ENCODE peak calls at places on chromosome 16, in six cellular contexts. One of them, this sample, is unnamed.

GRCh38 chr16:29994613-29995329 is 646 bp downstream of the HIRIP3 start:
- DNase-seq in cardiac muscle cell: peak
- DNase-seq in activated effector memory CD4-positive, alpha-beta T cell treated with anti-CD3 and anti-CD28 coated beads, Interleukin-2, amount 50 U/mL, for 16 hours: peak
- DNase-seq in transverse colon: peak
- DNase-seq in cardiac fibroblast: peak
- DNase-seq in NCI-H1092: no peak
- DNase-seq in this sample: peak

GRCh38 chr16:22375117-22375962 is 921 bp upstream of the CDR2 start:
- DNase-seq in cardiac muscle cell: no peak
- DNase-seq in activated effector memory CD4-positive, alpha-beta T cell treated with anti-CD3 and anti-CD28 coated beads, Interleukin-2, amount 50 U/mL, for 16 hours: no peak
- DNase-seq in transverse colon: no peak
- DNase-seq in cardiac fibroblast: no peak
- DNase-seq in NCI-H1092: peak
- DNase-seq in this sample: no peak

GRCh38 chr16:56664506-56664905 is 3.4 kb downstream of the MT1G start:
- DNase-seq in cardiac muscle cell: no peak
- DNase-seq in activated effector memory CD4-positive, alpha-beta T cell treated with anti-CD3 and anti-CD28 coated beads, Interleukin-2, amount 50 U/mL, for 16 hours: no peak
- DNase-seq in transverse colon: no peak
- DNase-seq in cardiac fibroblast: no peak
- DNase-seq in NCI-H1092: no peak
- DNase-seq in this sample: no peak

GRCh38 chr16:23137818-23138217 is 11.4 kb downstream of the USP31 start:
- DNase-seq in cardiac muscle cell: no peak
- DNase-seq in activated effector memory CD4-positive, alpha-beta T cell treated with anti-CD3 and anti-CD28 coated beads, Interleukin-2, amount 50 U/mL, for 16 hours: no peak
- DNase-seq in transverse colon: no peak
- DNase-seq in cardiac fibroblast: no peak
- DNase-seq in NCI-H1092: no peak
- DNase-seq in this sample: no peak

GRCh38 chr16:9136596-9136995 is 45.2 kb downstream of the HAPSTR1 start:
- DNase-seq in cardiac muscle cell: no peak
- DNase-seq in activated effector memory CD4-positive, alpha-beta T cell treated with anti-CD3 and anti-CD28 coated beads, Interleukin-2, amount 50 U/mL, for 16 hours: peak
- DNase-seq in transverse colon: peak
- DNase-seq in cardiac fibroblast: no peak
- DNase-seq in NCI-H1092: no peak
- DNase-seq in this sample: no peak

GRCh38 chr16:81505011-81505660 is 60.5 kb downstream of the CMIP start:
- DNase-seq in cardiac muscle cell: no peak
- DNase-seq in activated effector memory CD4-positive, alpha-beta T cell treated with anti-CD3 and anti-CD28 coated beads, Interleukin-2, amount 50 U/mL, for 16 hours: no peak
- DNase-seq in transverse colon: peak
- DNase-seq in cardiac fibroblast: no peak
- DNase-seq in NCI-H1092: no peak
- DNase-seq in this sample: peak

GRCh38 chr16:79204486-79204885 is 396.1 kb downstream of the MAF start:
- DNase-seq in cardiac muscle cell: no peak
- DNase-seq in activated effector memory CD4-positive, alpha-beta T cell treated with anti-CD3 and anti-CD28 coated beads, Interleukin-2, amount 50 U/mL, for 16 hours: no peak
- DNase-seq in transverse colon: no peak
- DNase-seq in cardiac fibroblast: no peak
- DNase-seq in NCI-H1092: no peak
- DNase-seq in this sample: no peak

GRCh38 chr16:86092586-86093480 is 193.9 kb downstream of the IRF8 start:
- DNase-seq in cardiac muscle cell: no peak
- DNase-seq in activated effector memory CD4-positive, alpha-beta T cell treated with anti-CD3 and anti-CD28 coated beads, Interleukin-2, amount 50 U/mL, for 16 hours: peak
- DNase-seq in transverse colon: peak
- DNase-seq in cardiac fibroblast: no peak
- DNase-seq in NCI-H1092: no peak
- DNase-seq in this sample: no peak

GRCh38 chr16:81401035-81401950 is 43.3 kb upstream of the CMIP start:
- DNase-seq in cardiac muscle cell: peak
- DNase-seq in activated effector memory CD4-positive, alpha-beta T cell treated with anti-CD3 and anti-CD28 coated beads, Interleukin-2, amount 50 U/mL, for 16 hours: no peak
- DNase-seq in transverse colon: peak
- DNase-seq in cardiac fibroblast: peak
- DNase-seq in NCI-H1092: no peak
- DNase-seq in this sample: no peak

GRCh38 chr16:21262779-21263639 is 15.1 kb downstream of the CRYM start:
- DNase-seq in cardiac muscle cell: no peak
- DNase-seq in activated effector memory CD4-positive, alpha-beta T cell treated with anti-CD3 and anti-CD28 coated beads, Interleukin-2, amount 50 U/mL, for 16 hours: no peak
- DNase-seq in transverse colon: no peak
- DNase-seq in cardiac fibroblast: no peak
- DNase-seq in NCI-H1092: no peak
- DNase-seq in this sample: no peak

GRCh38 chr16:88527186-88527936 is 42.8 kb upstream of the ZC3H18 start:
- DNase-seq in cardiac muscle cell: peak
- DNase-seq in activated effector memory CD4-positive, alpha-beta T cell treated with anti-CD3 and anti-CD28 coated beads, Interleukin-2, amount 50 U/mL, for 16 hours: peak
- DNase-seq in transverse colon: peak
- DNase-seq in cardiac fibroblast: peak
- DNase-seq in NCI-H1092: peak
- DNase-seq in this sample: peak

GRCh38 chr16:1734123-1734522 is 28.1 kb downstream of the MAPK8IP3 start:
- DNase-seq in cardiac muscle cell: no peak
- DNase-seq in activated effector memory CD4-positive, alpha-beta T cell treated with anti-CD3 and anti-CD28 coated beads, Interleukin-2, amount 50 U/mL, for 16 hours: no peak
- DNase-seq in transverse colon: no peak
- DNase-seq in cardiac fibroblast: no peak
- DNase-seq in NCI-H1092: no peak
- DNase-seq in this sample: no peak

GRCh38 chr16:79612207-79612606 is 11.7 kb upstream of the MAF start:
- DNase-seq in cardiac muscle cell: no peak
- DNase-seq in activated effector memory CD4-positive, alpha-beta T cell treated with anti-CD3 and anti-CD28 coated beads, Interleukin-2, amount 50 U/mL, for 16 hours: no peak
- DNase-seq in transverse colon: no peak
- DNase-seq in cardiac fibroblast: no peak
- DNase-seq in NCI-H1092: no peak
- DNase-seq in this sample: no peak

GRCh38 chr16:21162661-21163151 is 4.2 kb downstream of the LDAF1 start:
- DNase-seq in cardiac muscle cell: peak
- DNase-seq in activated effector memory CD4-positive, alpha-beta T cell treated with anti-CD3 and anti-CD28 coated beads, Interleukin-2, amount 50 U/mL, for 16 hours: no peak
- DNase-seq in transverse colon: no peak
- DNase-seq in cardiac fibroblast: no peak
- DNase-seq in NCI-H1092: no peak
- DNase-seq in this sample: no peak

GRCh38 chr16:7835032-7835431 is 502.4 kb downstream of the RBFOX1 start:
- DNase-seq in cardiac muscle cell: no peak
- DNase-seq in activated effector memory CD4-positive, alpha-beta T cell treated with anti-CD3 and anti-CD28 coated beads, Interleukin-2, amount 50 U/mL, for 16 hours: no peak
- DNase-seq in transverse colon: no peak
- DNase-seq in cardiac fibroblast: no peak
- DNase-seq in NCI-H1092: no peak
- DNase-seq in this sample: no peak

GRCh38 chr16:89710709-89711564 is 9.4 kb upstream of the SPATA2L start:
- DNase-seq in cardiac muscle cell: no peak
- DNase-seq in activated effector memory CD4-positive, alpha-beta T cell treated with anti-CD3 and anti-CD28 coated beads, Interleukin-2, amount 50 U/mL, for 16 hours: no peak
- DNase-seq in transverse colon: no peak
- DNase-seq in cardiac fibroblast: no peak
- DNase-seq in NCI-H1092: no peak
- DNase-seq in this sample: no peak

GRCh38 chr16:58670946-58671583 is 13.5 kb downstream of the SLC38A7 start:
- DNase-seq in cardiac muscle cell: no peak
- DNase-seq in activated effector memory CD4-positive, alpha-beta T cell treated with anti-CD3 and anti-CD28 coated beads, Interleukin-2, amount 50 U/mL, for 16 hours: no peak
- DNase-seq in transverse colon: no peak
- DNase-seq in cardiac fibroblast: no peak
- DNase-seq in NCI-H1092: no peak
- DNase-seq in this sample: no peak

GRCh38 chr16:30958164-30959083 is 870 bp downstream of the SETD1A start:
- DNase-seq in cardiac muscle cell: peak
- DNase-seq in activated effector memory CD4-positive, alpha-beta T cell treated with anti-CD3 and anti-CD28 coated beads, Interleukin-2, amount 50 U/mL, for 16 hours: no peak
- DNase-seq in transverse colon: peak
- DNase-seq in cardiac fibroblast: peak
- DNase-seq in NCI-H1092: peak
- DNase-seq in this sample: peak

GRCh38 chr16:81185416-81185815 is 53.1 kb upstream of the BCO1 start:
- DNase-seq in cardiac muscle cell: no peak
- DNase-seq in activated effector memory CD4-positive, alpha-beta T cell treated with anti-CD3 and anti-CD28 coated beads, Interleukin-2, amount 50 U/mL, for 16 hours: no peak
- DNase-seq in transverse colon: no peak
- DNase-seq in cardiac fibroblast: no peak
- DNase-seq in NCI-H1092: no peak
- DNase-seq in this sample: no peak

GRCh38 chr16:71351558-71351901 is 7.0 kb upstream of the CALB2 start:
- DNase-seq in cardiac muscle cell: no peak
- DNase-seq in activated effector memory CD4-positive, alpha-beta T cell treated with anti-CD3 and anti-CD28 coated beads, Interleukin-2, amount 50 U/mL, for 16 hours: no peak
- DNase-seq in transverse colon: no peak
- DNase-seq in cardiac fibroblast: no peak
- DNase-seq in NCI-H1092: no peak
- DNase-seq in this sample: no peak

GRCh38 chr16:79008036-79008868 is 592.3 kb downstream of the MAF start:
- DNase-seq in cardiac muscle cell: no peak
- DNase-seq in activated effector memory CD4-positive, alpha-beta T cell treated with anti-CD3 and anti-CD28 coated beads, Interleukin-2, amount 50 U/mL, for 16 hours: peak
- DNase-seq in transverse colon: no peak
- DNase-seq in cardiac fibroblast: no peak
- DNase-seq in NCI-H1092: no peak
- DNase-seq in this sample: no peak

GRCh38 chr16:26777821-26778220 is 288.9 kb upstream of the C16orf82 start:
- DNase-seq in cardiac muscle cell: no peak
- DNase-seq in activated effector memory CD4-positive, alpha-beta T cell treated with anti-CD3 and anti-CD28 coated beads, Interleukin-2, amount 50 U/mL, for 16 hours: no peak
- DNase-seq in transverse colon: no peak
- DNase-seq in cardiac fibroblast: no peak
- DNase-seq in NCI-H1092: no peak
- DNase-seq in this sample: no peak

GRCh38 chr16:84195201-84196093 is 4.5 kb downstream of the ADAD2 start:
- DNase-seq in cardiac muscle cell: no peak
- DNase-seq in activated effector memory CD4-positive, alpha-beta T cell treated with anti-CD3 and anti-CD28 coated beads, Interleukin-2, amount 50 U/mL, for 16 hours: no peak
- DNase-seq in transverse colon: no peak
- DNase-seq in cardiac fibroblast: no peak
- DNase-seq in NCI-H1092: no peak
- DNase-seq in this sample: no peak

GRCh38 chr16:87448866-87449265 is 44.0 kb downstream of the ZCCHC14 start:
- DNase-seq in cardiac muscle cell: no peak
- DNase-seq in activated effector memory CD4-positive, alpha-beta T cell treated with anti-CD3 and anti-CD28 coated beads, Interleukin-2, amount 50 U/mL, for 16 hours: peak
- DNase-seq in transverse colon: no peak
- DNase-seq in cardiac fibroblast: no peak
- DNase-seq in NCI-H1092: no peak
- DNase-seq in this sample: no peak

GRCh38 chr16:85490971-85491771 is 122.0 kb upstream of the GSE1 start:
- DNase-seq in cardiac muscle cell: peak
- DNase-seq in activated effector memory CD4-positive, alpha-beta T cell treated with anti-CD3 and anti-CD28 coated beads, Interleukin-2, amount 50 U/mL, for 16 hours: peak
- DNase-seq in transverse colon: peak
- DNase-seq in cardiac fibroblast: no peak
- DNase-seq in NCI-H1092: no peak
- DNase-seq in this sample: peak

GRCh38 chr16:4859900-4860255 is 12.6 kb downstream of the UBN1 start:
- DNase-seq in cardiac muscle cell: peak
- DNase-seq in activated effector memory CD4-positive, alpha-beta T cell treated with anti-CD3 and anti-CD28 coated beads, Interleukin-2, amount 50 U/mL, for 16 hours: peak
- DNase-seq in transverse colon: no peak
- DNase-seq in cardiac fibroblast: peak
- DNase-seq in NCI-H1092: no peak
- DNase-seq in this sample: no peak

This sample was measured in HEK293T.